ENCODE peak calls at places on chromosomes 13 and 19, in four cellular contexts. A, W, D and U are unnamed samples.

GRCh38 chr19:40394816-40395210 is 4.8 kb upstream of the HIPK4 start:
- DNase-seq in A (no peak), W (no peak), D (no peak), U (no peak)

GRCh38 chr19:7540761-7541480 is 5.4 kb downstream of the PNPLA6 start:
- DNase-seq in A (no peak), W (no peak), D (peak; percentile 24), U (no peak)

GRCh38 chr19:34173145-34173956 is 1.0 kb downstream of the LSM14A start:
- DNase-seq in A (no peak), W (peak; percentile 89), D (peak; percentile 70), U (peak; percentile 89)

GRCh38 chr13:72782717-72783116 is 784 bp downstream of the PIBF1 start:
- DNase-seq in A (no peak), W (no peak), D (peak; percentile 12), U (no peak)

GRCh38 chr19:13665125-13665903 is 99.0 kb upstream of the MRI1 start:
- DNase-seq in A (no peak), W (no peak), D (no peak), U (no peak)

GRCh38 chr13:42497798-42498197 is 76.2 kb upstream of the TNFSF11 start:
- DNase-seq in A (no peak), W (peak; percentile 68), D (peak; percentile 87), U (no peak)

GRCh38 chr13:104984296-104984818 is 1551.1 kb downstream of the EFNB2 start:
- DNase-seq in A (no peak), W (no peak), D (peak; percentile 4), U (no peak)

GRCh38 chr13:24304620-24305019 is 4.8 kb upstream of the C1QTNF9 start:
- DNase-seq in A (no peak), W (no peak), D (no peak), U (no peak)

GRCh38 chr19:45215391-45216191 is 29.6 kb downstream of the EXOC3L2 start:
- DNase-seq in A (no peak), W (no peak), D (peak; percentile 36), U (no peak)

GRCh38 chr19:44499559-44499958 is 763 bp downstream of the ZNF180 start:
- DNase-seq in A (no peak), W (no peak), D (no peak), U (no peak)

GRCh38 chr13:21924958-21925357 is 254.1 kb downstream of the FGF9 start:
- DNase-seq in A (no peak), W (no peak), D (no peak), U (no peak)

GRCh38 chr13:53311561-53311960 is 282.9 kb downstream of the OLFM4 start:
- DNase-seq in A (no peak), W (no peak), D (no peak), U (no peak)

GRCh38 chr13:21885714-21886224 is 214.9 kb downstream of the FGF9 start:
- DNase-seq in A (no peak), W (no peak), D (no peak), U (no peak)

GRCh38 chr19:49861127-49861526 is 6.2 kb downstream of the PNKP start:
- DNase-seq in A (no peak), W (no peak), D (no peak), U (no peak)

GRCh38 chr13:102374233-102374632 is 27.6 kb downstream of the FGF14 start:
- DNase-seq in A (no peak), W (no peak), D (no peak), U (no peak)

GRCh38 chr13:59531571-59532091 is 632.1 kb downstream of the DIAPH3 start:
- DNase-seq in A (peak; percentile 16), W (no peak), D (peak; percentile 51), U (no peak)

GRCh38 chr13:25980255-25980654 is 71.6 kb downstream of the SHISA2 start:
- DNase-seq in A (no peak), W (no peak), D (no peak), U (no peak)

GRCh38 chr19:7287716-7288115 is 6.5 kb downstream of the INSR start:
- DNase-seq in A (no peak), W (no peak), D (no peak), U (peak; percentile 63)

GRCh38 chr19:5113101-5113557 is 144.2 kb downstream of the KDM4B start:
- DNase-seq in A (no peak), W (no peak), D (no peak), U (no peak)

GRCh38 chr19:44883962-44884361 is 7.1 kb upstream of the TOMM40 start:
- DNase-seq in A (no peak), W (no peak), D (no peak), U (no peak)

GRCh38 chr13:75636339-75637095 is 387 bp downstream of the LMO7 start:
- DNase-seq in A (no peak), W (peak; percentile 42), D (peak; percentile 57), U (peak; percentile 72)

GRCh38 chr13:59088716-59089115 is 1075.0 kb downstream of the DIAPH3 start:
- DNase-seq in A (no peak), W (no peak), D (no peak), U (no peak)

GRCh38 chr19:21202865-21203494 is 61.1 kb downstream of the ZNF431 start:
- DNase-seq in A (no peak), W (peak; percentile 40), D (peak; percentile 38), U (no peak)

GRCh38 chr13:32432856-32433255 is 4.9 kb upstream of the N4BP2L1 start:
- DNase-seq in A (no peak), W (no peak), D (peak; percentile 83), U (no peak)

GRCh38 chr19:27671876-27672275 is 1541.1 kb downstream of the UQCRFS1 start:
- DNase-seq in A (no peak), W (no peak), D (no peak), U (no peak)

GRCh38 chr19:46600393-46601317 is 475 bp upstream of the CALM3 start:
- DNase-seq in A (peak; percentile 90), W (peak; percentile 91), D (peak; percentile 97), U (peak; percentile 96)

GRCh38 chr19:46601318-46602224 is at the start of gene CALM3:
- DNase-seq in A (no peak), W (no peak), D (no peak), U (no peak)

GRCh38 chr19:46603195-46603637 is 2.1 kb downstream of the CALM3 start:
- DNase-seq in A (no peak), W (no peak), D (no peak), U (peak; percentile 89)

GRCh38 chr19:46603752-46604241 is 2.7 kb downstream of the CALM3 start:
- DNase-seq in A (no peak), W (no peak), D (no peak), U (no peak)

GRCh38 chr19:46602392-46603194 is 1.5 kb downstream of the CALM3 start:
- DNase-seq in A (no peak), W (no peak), D (no peak), U (peak; percentile 36)
- H3K4me3 ChIP-seq in A (peak overlapping the region; percentile 99), W (peak overlapping the region; percentile 100), D (peak overlapping the region; percentile 97), U (peak overlapping the region; percentile 98)

GRCh38 chr19:43441736-43442135 is 23.7 kb downstream of the LYPD3 start:
- DNase-seq in A (no peak), W (no peak), D (no peak), U (no peak)

GRCh38 chr19:43438291-43439162 is 23.8 kb downstream of the TEX101 start:
- DNase-seq in A (no peak), W (peak; percentile 82), D (peak; percentile 46), U (no peak)

GRCh38 chr19:43435775-43436174 is 21.1 kb downstream of the TEX101 start:
- DNase-seq in A (no peak), W (no peak), D (no peak), U (no peak)

GRCh38 chr19:43437712-43438111 is 23.0 kb downstream of the TEX101 start:
- DNase-seq in A (no peak), W (no peak), D (no peak), U (no peak)

GRCh38 chr19:43439183-43440063 is 24.7 kb downstream of the TEX101 start:
- DNase-seq in A (no peak), W (peak; percentile 96), D (peak; percentile 71), U (no peak)
- H3K4me3 ChIP-seq in A (no peak overlapping the region), W (no peak overlapping the region), D (no peak overlapping the region), U (no peak overlapping the region)

DNA sequence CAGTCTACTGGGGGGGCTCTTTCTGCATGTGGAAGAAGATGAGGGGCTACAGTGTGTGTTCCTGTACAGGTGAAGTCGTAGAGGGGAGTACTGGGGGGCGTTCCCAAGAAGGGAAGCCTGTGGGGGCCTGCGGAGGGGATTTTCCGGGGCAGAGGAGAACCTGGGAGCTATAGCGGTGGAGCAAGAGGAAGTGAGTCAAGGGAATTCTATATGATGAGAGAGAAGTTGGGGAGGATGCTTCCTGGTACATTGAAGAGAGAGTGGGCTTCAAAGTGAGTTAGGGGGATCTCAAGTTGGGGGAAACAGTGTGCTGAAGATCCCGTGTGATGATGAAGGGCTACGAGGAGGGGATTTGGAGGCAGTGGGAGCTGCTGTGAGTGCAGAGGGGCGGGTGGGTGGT is 1.9 kb upstream of the CACNG8 start:
- DNase-seq in A (no peak), W (no peak), D (no peak), U (no peak)
- H3K4me3 ChIP-seq in A (no peak overlapping the region), W (no peak overlapping the region), D (no peak overlapping the region), U (no peak overlapping the region)

DNA sequence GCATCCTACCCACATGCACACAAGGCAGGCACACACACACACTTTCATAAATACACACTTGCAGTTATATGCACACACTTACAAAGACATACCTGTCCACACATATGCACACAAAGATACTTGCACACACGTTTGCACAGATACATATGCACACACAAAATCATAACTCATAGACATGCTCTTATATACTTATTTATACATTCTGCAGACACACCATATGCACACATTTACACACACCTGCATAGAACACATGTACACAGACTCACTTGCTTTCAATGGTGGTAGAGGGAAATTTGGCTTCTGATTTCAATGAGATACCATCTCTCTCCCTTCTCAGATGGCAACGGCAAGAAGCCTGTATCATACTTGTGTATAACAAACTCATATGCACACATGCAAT is 24.8 kb downstream of the OLFM2 start:
- DNase-seq in A (no peak), W (no peak), D (no peak), U (no peak)
- H3K4me3 ChIP-seq in A (no peak overlapping the region), W (no peak overlapping the region), D (no peak overlapping the region), U (no peak overlapping the region)

DNA sequence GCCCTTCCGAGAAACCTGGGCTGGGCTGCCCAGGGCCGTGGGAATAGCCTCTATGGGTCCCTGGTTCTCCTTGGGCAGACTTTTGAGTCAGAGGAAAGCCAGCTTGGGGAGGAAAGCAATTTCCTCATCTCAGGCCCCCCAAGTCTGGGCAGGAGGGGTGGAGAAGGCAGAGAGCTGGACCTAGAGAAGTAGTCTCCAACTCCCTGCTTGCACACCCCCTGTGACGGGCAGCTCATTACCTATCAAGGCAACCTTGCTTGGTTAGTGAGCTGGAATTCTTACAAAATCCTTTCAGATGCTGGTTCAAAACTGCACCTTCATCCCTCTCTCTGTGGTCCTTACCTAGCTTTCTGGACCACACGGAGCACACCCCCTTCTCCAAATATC is 33.9 kb downstream of the ACTL9 start:
- DNase-seq in A (no peak), W (no peak), D (no peak), U (no peak)
- H3K4me3 ChIP-seq in A (peak overlapping the region; percentile 31), W (no peak overlapping the region), D (no peak overlapping the region), U (no peak overlapping the region)

GRCh38 chr19:41398603-41399002 is 985 bp downstream of the BCKDHA start:
- DNase-seq in A (no peak), W (no peak), D (no peak), U (no peak)
- H3K4me3 ChIP-seq in A (peak overlapping the region; percentile 95), W (peak overlapping the region; percentile 100), D (peak overlapping the region; percentile 83), U (peak overlapping the region; percentile 97)